ENCODE peak calls at places on chromosomes 5 and 9, in four cellular contexts. One of them, this sample, is unnamed.

GRCh38 chr5:133827830-133828229 is 140.6 kb downstream of the C5orf15 start:
- DNase-seq in GM20000: no peak
- DNase-seq in mucosa of gallbladder: no peak
- DNase-seq in globus pallidus: no peak
- DNase-seq in this sample: no peak

GRCh38 chr5:148780711-148781110 is 45.7 kb upstream of the ADRB2 start:
- DNase-seq in GM20000: no peak
- DNase-seq in mucosa of gallbladder: no peak
- DNase-seq in globus pallidus: no peak
- DNase-seq in this sample: no peak

GRCh38 chr9:92724528-92725265 is 39.9 kb downstream of the BICD2 start:
- DNase-seq in GM20000: no peak
- DNase-seq in mucosa of gallbladder: no peak
- DNase-seq in globus pallidus: no peak
- DNase-seq in this sample: no peak

GRCh38 chr9:108272350-108272899 is 583.4 kb downstream of the ACTL7B start:
- DNase-seq in GM20000: peak; percentile 34
- DNase-seq in mucosa of gallbladder: peak; percentile 35
- DNase-seq in globus pallidus: peak; percentile 68
- DNase-seq in this sample: no peak

GRCh38 chr9:27337833-27338526 is 41.0 kb upstream of the EQTN start:
- DNase-seq in GM20000: no peak
- DNase-seq in mucosa of gallbladder: no peak
- DNase-seq in globus pallidus: no peak
- DNase-seq in this sample: no peak

GRCh38 chr9:115164511-115164974 is 46.6 kb upstream of the TNC start:
- DNase-seq in GM20000: no peak
- DNase-seq in mucosa of gallbladder: no peak
- DNase-seq in globus pallidus: peak; percentile 82
- DNase-seq in this sample: no peak

GRCh38 chr5:14445581-14446290 is 135.9 kb upstream of the OTULINL start:
- DNase-seq in GM20000: no peak
- DNase-seq in mucosa of gallbladder: no peak
- DNase-seq in globus pallidus: no peak
- DNase-seq in this sample: no peak

GRCh38 chr5:33788922-33789321 is 102.9 kb downstream of the ADAMTS12 start:
- DNase-seq in GM20000: no peak
- DNase-seq in mucosa of gallbladder: no peak
- DNase-seq in globus pallidus: no peak
- DNase-seq in this sample: no peak

GRCh38 chr9:88742483-88742882 is 207.5 kb downstream of the NXNL2 start:
- DNase-seq in GM20000: no peak
- DNase-seq in mucosa of gallbladder: no peak
- DNase-seq in globus pallidus: no peak
- DNase-seq in this sample: no peak

GRCh38 chr5:151684690-151685361 is 1.9 kb downstream of the SPARC start:
- DNase-seq in GM20000: no peak
- DNase-seq in mucosa of gallbladder: peak; percentile 58
- DNase-seq in globus pallidus: no peak
- DNase-seq in this sample: no peak

This sample was measured in central memory CD4-positive, alpha-beta T cell.